ENCODE peak calls at places on chromosomes 12 and 14, in eight cellular contexts. One of them, this sample, is unnamed. For H3K9me3, the result is how much of the 10 kb centered on the place peaks cover.

GRCh38 chr12:111570090-111570961 is 28.8 kb downstream of the ATXN2 start:
- DNase-seq in pancreas: no peak
- DNase-seq in tibial artery: no peak
- DNase-seq in lower lobe of right lung: no peak
- DNase-seq in upper lobe of right lung: no peak
- DNase-seq in left ventricle myocardium inferior: no peak
- DNase-seq in psoas muscle: no peak
- DNase-seq in CD4-positive, CD25-positive, alpha-beta regulatory T cell: no peak
- DNase-seq in this sample: no peak

GRCh38 chr14:104351849-104352492 is 213.6 kb downstream of the KIF26A start:
- DNase-seq in pancreas: no peak
- DNase-seq in tibial artery: peak
- DNase-seq in lower lobe of right lung: no peak
- DNase-seq in upper lobe of right lung: no peak
- DNase-seq in left ventricle myocardium inferior: no peak
- DNase-seq in psoas muscle: no peak
- DNase-seq in CD4-positive, CD25-positive, alpha-beta regulatory T cell: no peak
- DNase-seq in this sample: no peak

GRCh38 chr14:105485720-105486332 is 860 bp upstream of the CRIP1 start:
- DNase-seq in pancreas: no peak
- DNase-seq in tibial artery: no peak
- DNase-seq in lower lobe of right lung: no peak
- DNase-seq in upper lobe of right lung: no peak
- DNase-seq in left ventricle myocardium inferior: peak
- DNase-seq in psoas muscle: no peak
- DNase-seq in CD4-positive, CD25-positive, alpha-beta regulatory T cell: peak
- DNase-seq in this sample: no peak

GRCh38 chr14:22271838-22272237 is 317.2 kb downstream of the DAD1 start:
- DNase-seq in pancreas: no peak
- DNase-seq in tibial artery: no peak
- DNase-seq in lower lobe of right lung: no peak
- DNase-seq in upper lobe of right lung: no peak
- DNase-seq in left ventricle myocardium inferior: no peak
- DNase-seq in psoas muscle: no peak
- DNase-seq in CD4-positive, CD25-positive, alpha-beta regulatory T cell: no peak
- DNase-seq in this sample: no peak

GRCh38 chr14:104248203-104249055 is 110.0 kb downstream of the KIF26A start:
- DNase-seq in pancreas: peak
- DNase-seq in tibial artery: no peak
- DNase-seq in lower lobe of right lung: peak
- DNase-seq in upper lobe of right lung: peak
- DNase-seq in left ventricle myocardium inferior: no peak
- DNase-seq in psoas muscle: no peak
- DNase-seq in CD4-positive, CD25-positive, alpha-beta regulatory T cell: no peak
- DNase-seq in this sample: peak

GRCh38 chr12:549476-550082 is 89.8 kb downstream of the B4GALNT3 start:
- DNase-seq in pancreas: no peak
- DNase-seq in tibial artery: peak
- DNase-seq in lower lobe of right lung: no peak
- DNase-seq in upper lobe of right lung: no peak
- DNase-seq in left ventricle myocardium inferior: no peak
- DNase-seq in psoas muscle: no peak
- DNase-seq in CD4-positive, CD25-positive, alpha-beta regulatory T cell: no peak
- DNase-seq in this sample: no peak

GRCh38 chr12:46910830-46911229 is 85.0 kb upstream of the SLC38A4 start:
- DNase-seq in pancreas: no peak
- DNase-seq in tibial artery: no peak
- DNase-seq in lower lobe of right lung: no peak
- DNase-seq in upper lobe of right lung: no peak
- DNase-seq in left ventricle myocardium inferior: no peak
- DNase-seq in psoas muscle: no peak
- DNase-seq in CD4-positive, CD25-positive, alpha-beta regulatory T cell: no peak
- DNase-seq in this sample: no peak

GRCh38 chr14:36967892-36968555 is 204.4 kb downstream of the SLC25A21 start:
- DNase-seq in pancreas: no peak
- DNase-seq in tibial artery: no peak
- DNase-seq in lower lobe of right lung: no peak
- DNase-seq in upper lobe of right lung: no peak
- DNase-seq in left ventricle myocardium inferior: no peak
- DNase-seq in psoas muscle: no peak
- DNase-seq in CD4-positive, CD25-positive, alpha-beta regulatory T cell: no peak
- DNase-seq in this sample: no peak

GRCh38 chr12:15855646-15856045 is 26.5 kb upstream of the STRAP start:
- DNase-seq in pancreas: no peak
- DNase-seq in tibial artery: no peak
- DNase-seq in lower lobe of right lung: no peak
- DNase-seq in upper lobe of right lung: no peak
- DNase-seq in left ventricle myocardium inferior: no peak
- DNase-seq in psoas muscle: no peak
- DNase-seq in CD4-positive, CD25-positive, alpha-beta regulatory T cell: no peak
- DNase-seq in this sample: no peak

GRCh38 chr12:171743-172705 is 41.9 kb downstream of the SLC6A12 start:
- DNase-seq in pancreas: no peak
- DNase-seq in tibial artery: no peak
- DNase-seq in lower lobe of right lung: no peak
- DNase-seq in upper lobe of right lung: no peak
- DNase-seq in left ventricle myocardium inferior: no peak
- DNase-seq in psoas muscle: no peak
- DNase-seq in CD4-positive, CD25-positive, alpha-beta regulatory T cell: no peak
- DNase-seq in this sample: no peak

GRCh38 chr12:24496755-24497154 is 452.1 kb downstream of the BCAT1 start:
- DNase-seq in pancreas: no peak
- DNase-seq in tibial artery: no peak
- DNase-seq in lower lobe of right lung: no peak
- DNase-seq in upper lobe of right lung: no peak
- DNase-seq in left ventricle myocardium inferior: no peak
- DNase-seq in psoas muscle: no peak
- DNase-seq in CD4-positive, CD25-positive, alpha-beta regulatory T cell: no peak
- DNase-seq in this sample: no peak

GRCh38 chr14:32047791-32048190 is 29.3 kb upstream of the ARHGAP5 start:
- DNase-seq in pancreas: no peak
- DNase-seq in tibial artery: no peak
- DNase-seq in lower lobe of right lung: no peak
- DNase-seq in upper lobe of right lung: no peak
- DNase-seq in left ventricle myocardium inferior: no peak
- DNase-seq in psoas muscle: no peak
- DNase-seq in CD4-positive, CD25-positive, alpha-beta regulatory T cell: no peak
- DNase-seq in this sample: no peak

GRCh38 chr12:86186449-86186848 is 69.7 kb downstream of the MGAT4C start:
- DNase-seq in pancreas: no peak
- DNase-seq in tibial artery: no peak
- DNase-seq in lower lobe of right lung: no peak
- DNase-seq in upper lobe of right lung: no peak
- DNase-seq in left ventricle myocardium inferior: no peak
- DNase-seq in psoas muscle: no peak
- DNase-seq in CD4-positive, CD25-positive, alpha-beta regulatory T cell: no peak
- DNase-seq in this sample: no peak

GRCh38 chr12:29041621-29042020 is 107.5 kb upstream of the FAR2 start:
- DNase-seq in pancreas: no peak
- DNase-seq in tibial artery: no peak
- DNase-seq in lower lobe of right lung: no peak
- DNase-seq in upper lobe of right lung: no peak
- DNase-seq in left ventricle myocardium inferior: no peak
- DNase-seq in psoas muscle: no peak
- DNase-seq in CD4-positive, CD25-positive, alpha-beta regulatory T cell: no peak
- DNase-seq in this sample: no peak

GRCh38 chr12:125081427-125081826 is 16.2 kb downstream of the AACS start:
- DNase-seq in pancreas: no peak
- DNase-seq in tibial artery: no peak
- DNase-seq in lower lobe of right lung: no peak
- DNase-seq in upper lobe of right lung: no peak
- DNase-seq in left ventricle myocardium inferior: no peak
- DNase-seq in psoas muscle: no peak
- DNase-seq in CD4-positive, CD25-positive, alpha-beta regulatory T cell: no peak
- DNase-seq in this sample: no peak

GRCh38 chr14:72291908-72292688 is 359.9 kb downstream of the RGS6 start:
- DNase-seq in pancreas: no peak
- DNase-seq in tibial artery: no peak
- DNase-seq in lower lobe of right lung: no peak
- DNase-seq in upper lobe of right lung: no peak
- DNase-seq in left ventricle myocardium inferior: no peak
- DNase-seq in psoas muscle: no peak
- DNase-seq in CD4-positive, CD25-positive, alpha-beta regulatory T cell: no peak
- DNase-seq in this sample: no peak

GRCh38 chr14:68476212-68476964 is 316.5 kb downstream of the ZFP36L1 start:
- DNase-seq in pancreas: no peak
- DNase-seq in tibial artery: peak
- DNase-seq in lower lobe of right lung: peak
- DNase-seq in upper lobe of right lung: peak
- DNase-seq in left ventricle myocardium inferior: peak
- DNase-seq in psoas muscle: peak
- DNase-seq in CD4-positive, CD25-positive, alpha-beta regulatory T cell: no peak
- DNase-seq in this sample: no peak

GRCh38 chr14:66070542-66071319 is 415.4 kb upstream of the CCDC196 start:
- DNase-seq in pancreas: peak
- DNase-seq in tibial artery: no peak
- DNase-seq in lower lobe of right lung: no peak
- DNase-seq in upper lobe of right lung: no peak
- DNase-seq in left ventricle myocardium inferior: peak
- DNase-seq in psoas muscle: no peak
- DNase-seq in CD4-positive, CD25-positive, alpha-beta regulatory T cell: peak
- DNase-seq in this sample: no peak

GRCh38 chr14:101020971-101021370 is 117.4 kb upstream of the RTL1 start:
- DNase-seq in pancreas: peak
- DNase-seq in tibial artery: peak
- DNase-seq in lower lobe of right lung: no peak
- DNase-seq in upper lobe of right lung: peak
- DNase-seq in left ventricle myocardium inferior: peak
- DNase-seq in psoas muscle: no peak
- DNase-seq in CD4-positive, CD25-positive, alpha-beta regulatory T cell: no peak
- DNase-seq in this sample: peak

GRCh38 chr12:19689801-19690472 is 250.6 kb downstream of the AEBP2 start:
- DNase-seq in pancreas: peak
- DNase-seq in tibial artery: no peak
- DNase-seq in lower lobe of right lung: no peak
- DNase-seq in upper lobe of right lung: no peak
- DNase-seq in left ventricle myocardium inferior: no peak
- DNase-seq in psoas muscle: no peak
- DNase-seq in CD4-positive, CD25-positive, alpha-beta regulatory T cell: no peak
- DNase-seq in this sample: no peak

GRCh38 chr12:82300611-82301010 is 57.6 kb downstream of the CCDC59 start:
- DNase-seq in pancreas: no peak
- DNase-seq in tibial artery: no peak
- DNase-seq in lower lobe of right lung: no peak
- DNase-seq in upper lobe of right lung: no peak
- DNase-seq in left ventricle myocardium inferior: no peak
- DNase-seq in psoas muscle: no peak
- DNase-seq in CD4-positive, CD25-positive, alpha-beta regulatory T cell: no peak
- DNase-seq in this sample: no peak

GRCh38 chr12:12872934-12873275 is 18.5 kb upstream of the GPRC5A start:
- DNase-seq in pancreas: no peak
- DNase-seq in tibial artery: no peak
- DNase-seq in lower lobe of right lung: no peak
- DNase-seq in upper lobe of right lung: no peak
- DNase-seq in left ventricle myocardium inferior: no peak
- DNase-seq in psoas muscle: no peak
- DNase-seq in CD4-positive, CD25-positive, alpha-beta regulatory T cell: no peak
- DNase-seq in this sample: no peak
- H3K27ac ChIP-seq in pancreas: no peak
- H3K27ac ChIP-seq in tibial artery: no peak
- H3K27ac ChIP-seq in lower lobe of right lung: peak
- H3K27ac ChIP-seq in upper lobe of right lung: peak
- H3K27ac ChIP-seq in left ventricle myocardium inferior: no peak
- H3K27ac ChIP-seq in psoas muscle: no peak
- H3K27ac ChIP-seq in CD4-positive, CD25-positive, alpha-beta regulatory T cell: no peak
- H3K27ac ChIP-seq in this sample: no peak

DNA sequence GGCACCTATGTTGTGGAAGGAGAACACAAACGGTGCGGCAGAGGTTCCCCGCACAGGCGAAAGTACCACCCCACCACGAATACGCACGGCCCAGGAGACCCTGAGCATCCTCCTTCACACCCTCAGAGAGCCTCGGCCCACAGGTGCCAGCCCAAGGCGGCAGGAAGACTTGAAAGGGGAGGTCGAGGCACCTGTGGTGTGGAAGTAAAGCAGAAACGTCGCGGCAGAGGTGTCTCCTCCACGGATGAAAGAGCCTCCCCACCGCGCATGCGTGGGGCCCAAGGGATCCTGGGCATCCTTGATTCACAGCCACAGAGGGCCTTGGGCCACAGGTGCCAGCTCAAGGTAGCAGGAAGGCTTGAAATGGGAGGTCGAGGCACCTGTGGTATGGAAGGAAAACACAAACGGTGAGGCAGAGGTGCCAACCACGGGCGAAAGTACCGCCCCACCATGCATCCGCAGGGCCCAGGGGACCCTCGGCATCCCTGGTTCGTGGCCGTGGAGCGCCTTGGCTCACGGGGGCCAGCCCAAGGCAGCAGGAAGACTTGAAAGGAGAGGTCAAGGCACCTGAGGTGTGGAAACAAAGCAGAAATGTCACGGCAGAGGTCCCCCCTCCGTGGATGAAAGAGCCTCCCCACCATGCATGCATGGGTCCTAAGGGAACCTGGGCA is 380.1 kb downstream of the ALG10 start:
- DNase-seq in pancreas: peak
- DNase-seq in tibial artery: peak
- DNase-seq in lower lobe of right lung: peak
- DNase-seq in upper lobe of right lung: peak
- DNase-seq in left ventricle myocardium inferior: peak
- DNase-seq in psoas muscle: peak
- DNase-seq in CD4-positive, CD25-positive, alpha-beta regulatory T cell: no peak
- DNase-seq in this sample: peak
- H3K9me3 ChIP-seq in pancreas: under half
- H3K9me3 ChIP-seq in tibial artery: under half
- H3K9me3 ChIP-seq in lower lobe of right lung: under half
- H3K9me3 ChIP-seq in upper lobe of right lung: under half
- H3K9me3 ChIP-seq in left ventricle myocardium inferior: half or more
- H3K9me3 ChIP-seq in psoas muscle: under half
- H3K9me3 ChIP-seq in CD4-positive, CD25-positive, alpha-beta regulatory T cell: half or more
- H3K9me3 ChIP-seq in this sample: half or more

DNA sequence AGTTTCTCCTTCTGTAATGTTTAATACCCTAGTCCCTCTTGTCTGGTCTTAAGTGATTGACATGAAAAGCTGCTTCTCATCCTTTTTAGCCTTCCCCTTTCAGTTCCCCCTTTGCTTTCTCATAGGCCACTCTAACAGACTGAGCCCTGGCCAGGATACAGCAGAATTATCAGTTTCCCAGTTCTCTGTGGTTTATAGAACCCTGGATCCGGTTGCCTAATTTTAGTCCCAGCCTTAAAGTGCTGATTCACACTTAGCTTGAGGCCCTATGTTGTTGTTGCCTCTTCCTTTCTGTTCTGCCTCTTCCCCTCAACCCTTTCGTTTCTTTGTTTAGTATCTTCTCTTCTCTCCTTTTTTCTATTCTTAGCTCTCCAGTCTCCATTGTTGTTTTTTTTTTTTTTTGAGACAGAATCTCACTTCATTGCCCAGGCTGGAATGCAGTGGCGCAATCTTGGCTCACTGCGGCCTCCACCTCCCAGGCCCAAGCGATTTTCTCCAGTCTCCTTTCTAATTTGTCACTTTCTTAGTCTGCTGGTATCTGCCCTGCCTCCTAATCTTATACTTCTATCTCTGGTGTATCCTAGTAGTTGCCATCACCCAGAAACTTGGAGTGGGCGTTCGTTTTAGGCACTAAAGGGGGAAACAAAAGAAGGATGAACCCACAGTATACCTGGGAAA is 2.9 kb upstream of the BIN2 start:
- DNase-seq in pancreas: no peak
- DNase-seq in tibial artery: no peak
- DNase-seq in lower lobe of right lung: peak
- DNase-seq in upper lobe of right lung: peak
- DNase-seq in left ventricle myocardium inferior: no peak
- DNase-seq in psoas muscle: peak
- DNase-seq in CD4-positive, CD25-positive, alpha-beta regulatory T cell: no peak
- DNase-seq in this sample: no peak
- H3K4me3 ChIP-seq in pancreas: no peak
- H3K4me3 ChIP-seq in tibial artery: no peak
- H3K4me3 ChIP-seq in lower lobe of right lung: no peak
- H3K4me3 ChIP-seq in upper lobe of right lung: no peak
- H3K4me3 ChIP-seq in left ventricle myocardium inferior: no peak
- H3K4me3 ChIP-seq in psoas muscle: no peak
- H3K4me3 ChIP-seq in CD4-positive, CD25-positive, alpha-beta regulatory T cell: peak
- H3K4me3 ChIP-seq in this sample: no peak

GRCh38 chr12:131911851-131912525 is 17.1 kb upstream of the PUS1 start:
- DNase-seq in pancreas: no peak
- DNase-seq in tibial artery: no peak
- DNase-seq in lower lobe of right lung: no peak
- DNase-seq in upper lobe of right lung: no peak
- DNase-seq in left ventricle myocardium inferior: no peak
- DNase-seq in psoas muscle: no peak
- DNase-seq in CD4-positive, CD25-positive, alpha-beta regulatory T cell: no peak
- DNase-seq in this sample: no peak
- H3K27ac ChIP-seq in pancreas: no peak
- H3K27ac ChIP-seq in tibial artery: peak
- H3K27ac ChIP-seq in lower lobe of right lung: peak
- H3K27ac ChIP-seq in upper lobe of right lung: no peak
- H3K27ac ChIP-seq in left ventricle myocardium inferior: peak
- H3K27ac ChIP-seq in psoas muscle: peak
- H3K27ac ChIP-seq in CD4-positive, CD25-positive, alpha-beta regulatory T cell: no peak
- H3K27ac ChIP-seq in this sample: no peak

This sample was measured in suprapubic skin.